ENCODE peak calls at places on chromosomes 2 and 18, in ten cellular contexts. T is AG10803; M is cardiac fibroblast; S is WERI-Rb-1; X is choroid plexus epithelial cell; P is fibroblast of villous mesenchyme; B is GM23338; W is OCI-LY7; U is effector memory CD4-positive, alpha-beta T cell; D is thyroid gland. A is an unnamed sample.

GRCh38 chr18:3345452-3345851 is 83.5 kb downstream of the MYL12B start:
- DNase-seq in U (no peak), P (peak; percentile 83), B (no peak), S (no peak), T (peak; percentile 30), M (peak; percentile 49), D (no peak), W (no peak), X (peak; percentile 42), A (no peak)

GRCh38 chr18:23302852-23303527 is 150.1 kb upstream of the RIOK3 start:
- DNase-seq in X (peak; percentile 96), B (no peak), P (peak; percentile 95), D (no peak), U (no peak), S (no peak), M (peak; percentile 94), W (no peak), T (peak; percentile 98), A (no peak)

GRCh38 chr2:40458271-40458794 is 6.4 kb upstream of the SLC8A1 start:
- DNase-seq in B (no peak), W (no peak), S (peak; percentile 74), D (no peak), U (no peak), M (no peak), X (no peak), P (no peak), T (no peak), A (no peak)

GRCh38 chr2:153101187-153101586 is 377.4 kb downstream of the RPRM start:
- DNase-seq in U (no peak), S (no peak), W (no peak), D (peak; percentile 20), M (no peak), X (no peak), P (no peak), B (no peak), T (no peak), A (no peak)

GRCh38 chr2:23508066-23508390 is 123.0 kb downstream of the KLHL29 start:
- DNase-seq in P (no peak), S (no peak), T (no peak), B (no peak), M (peak; percentile 20), D (no peak), X (peak; percentile 37), U (no peak), W (no peak), A (no peak)

GRCh38 chr2:84805250-84805917 is 75.5 kb downstream of the TRABD2A start:
- DNase-seq in W (no peak), T (peak; percentile 90), B (no peak), M (no peak), S (no peak), P (peak; percentile 79), D (no peak), X (peak; percentile 79), U (no peak), A (no peak)

GRCh38 chr2:46828039-46828438 is 87.6 kb downstream of the MCFD2 start:
- DNase-seq in W (no peak), X (no peak), P (no peak), T (no peak), U (no peak), S (no peak), M (no peak), B (no peak), D (no peak), A (no peak)

GRCh38 chr2:1544478-1545069 is 131.3 kb downstream of the TPO start:
- DNase-seq in D (peak; percentile 38), T (peak; percentile 56), B (no peak), X (peak; percentile 28), M (peak; percentile 82), P (no peak), U (no peak), S (no peak), W (no peak), A (no peak)

GRCh38 chr2:9366041-9366440 is 57.3 kb downstream of the ITGB1BP1 start:
- DNase-seq in U (no peak), D (no peak), X (no peak), P (no peak), S (no peak), T (no peak), M (no peak), W (no peak), B (no peak), A (no peak)

GRCh38 chr2:100422320-100422719 is 4.9 kb upstream of the CHST10 start:
- DNase-seq in M (peak; percentile 51), W (no peak), U (no peak), X (peak; percentile 69), S (peak; percentile 55), T (peak; percentile 29), B (peak; percentile 78), D (peak; percentile 23), P (peak; percentile 36), A (no peak)

GRCh38 chr2:98757904-98758421 is 27.0 kb upstream of the MGAT4A start:
- DNase-seq in S (no peak), M (peak; percentile 98), D (peak; percentile 56), U (peak; percentile 56), X (peak; percentile 82), W (peak; percentile 93), P (peak; percentile 9), T (peak; percentile 92), B (no peak), A (peak; percentile 88)

GRCh38 chr18:60017371-60017770 is 117.6 kb downstream of the PMAIP1 start:
- DNase-seq in M (no peak), D (no peak), B (no peak), U (no peak), T (no peak), X (no peak), S (no peak), P (no peak), W (no peak), A (no peak)

GRCh38 chr18:60021556-60021955 is 121.8 kb downstream of the PMAIP1 start:
- DNase-seq in D (no peak), M (no peak), B (no peak), W (no peak), X (no peak), T (no peak), U (no peak), P (no peak), S (no peak), A (no peak)

GRCh38 chr18:60020107-60020925 is 120.5 kb downstream of the PMAIP1 start:
- DNase-seq in X (peak; percentile 50), P (peak; percentile 32), D (peak; percentile 78), W (no peak), B (no peak), U (no peak), S (no peak), T (peak; percentile 86), M (no peak), A (no peak)

GRCh38 chr18:60018801-60019462 is 119.1 kb downstream of the PMAIP1 start:
- DNase-seq in U (no peak), W (no peak), T (peak; percentile 49), P (peak; percentile 49), D (no peak), B (no peak), X (peak; percentile 47), M (peak; percentile 47), S (no peak), A (no peak)

DNA sequence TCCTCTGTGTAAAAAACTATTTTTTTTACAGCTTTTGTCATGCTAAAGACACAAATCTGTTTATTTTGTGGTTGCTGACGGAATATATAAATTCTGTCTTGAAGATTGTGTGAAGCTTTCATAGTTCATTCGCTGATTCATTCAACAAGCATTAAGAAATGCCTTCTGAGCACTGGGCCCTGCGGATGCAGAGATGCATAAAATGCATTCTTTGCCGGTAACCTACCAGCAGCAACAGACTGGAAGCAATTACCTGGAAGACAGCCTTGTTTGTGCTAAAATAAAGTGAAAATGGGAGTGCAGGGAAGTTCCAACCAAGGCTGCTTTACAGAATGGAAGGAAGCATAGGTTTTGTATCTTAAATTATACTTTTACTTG is 119.7 kb downstream of the PMAIP1 start:
- DNase-seq in U (no peak), M (peak; percentile 79), B (no peak), W (no peak), D (no peak), X (peak; percentile 89), T (peak; percentile 90), S (no peak), P (peak; percentile 66), A (no peak)
- H3K4me3 ChIP-seq in U (no peak overlapping the region), M (no peak overlapping the region), B (no peak overlapping the region), W (no peak overlapping the region), D (no peak overlapping the region), X (no peak overlapping the region), T (no peak overlapping the region), S (no peak overlapping the region), P (no peak overlapping the region), A (no peak overlapping the region)

GRCh38 chr2:190651413-190651812 is 2.5 kb downstream of the NAB1 start:
- DNase-seq in W (no peak), B (no peak), S (no peak), X (no peak), T (no peak), D (no peak), U (no peak), P (no peak), M (no peak), A (no peak)
- H3K4me3 ChIP-seq in W (no peak overlapping the region), B (no peak overlapping the region), S (no peak overlapping the region), X (peak overlapping the region; percentile 88), T (peak overlapping the region; percentile 1), D (no peak overlapping the region), U (no peak overlapping the region), P (no peak overlapping the region), M (no peak overlapping the region), A (no peak overlapping the region)

DNA sequence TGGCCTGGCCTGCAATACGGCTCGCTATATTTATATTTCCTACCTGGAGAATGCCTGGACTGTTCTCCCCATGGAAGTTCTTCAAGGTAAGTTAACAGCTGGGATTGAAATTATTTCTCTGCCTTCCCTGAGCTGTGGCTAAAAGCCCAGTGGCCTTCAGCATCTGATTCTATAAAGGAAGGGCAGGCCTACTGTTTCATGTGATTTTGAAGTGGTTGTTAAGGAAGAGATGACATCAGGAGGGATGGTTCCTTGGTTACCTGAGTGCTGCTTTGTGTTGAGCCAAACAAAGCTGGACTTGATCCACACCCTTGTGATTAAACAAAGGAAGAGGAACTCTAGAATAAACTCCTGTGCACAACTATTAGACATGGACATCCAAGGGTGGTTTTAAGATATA is 61.6 kb downstream of the MFSD6 start:
- DNase-seq in S (no peak), X (peak; percentile 86), P (peak; percentile 57), B (no peak), D (peak; percentile 75), W (no peak), M (peak; percentile 87), U (no peak), T (peak; percentile 64), A (peak; percentile 37)
- H3K4me3 ChIP-seq in S (no peak overlapping the region), X (no peak overlapping the region), P (no peak overlapping the region), B (no peak overlapping the region), D (no peak overlapping the region), W (no peak overlapping the region), M (no peak overlapping the region), U (no peak overlapping the region), T (no peak overlapping the region), A (no peak overlapping the region)

DNA sequence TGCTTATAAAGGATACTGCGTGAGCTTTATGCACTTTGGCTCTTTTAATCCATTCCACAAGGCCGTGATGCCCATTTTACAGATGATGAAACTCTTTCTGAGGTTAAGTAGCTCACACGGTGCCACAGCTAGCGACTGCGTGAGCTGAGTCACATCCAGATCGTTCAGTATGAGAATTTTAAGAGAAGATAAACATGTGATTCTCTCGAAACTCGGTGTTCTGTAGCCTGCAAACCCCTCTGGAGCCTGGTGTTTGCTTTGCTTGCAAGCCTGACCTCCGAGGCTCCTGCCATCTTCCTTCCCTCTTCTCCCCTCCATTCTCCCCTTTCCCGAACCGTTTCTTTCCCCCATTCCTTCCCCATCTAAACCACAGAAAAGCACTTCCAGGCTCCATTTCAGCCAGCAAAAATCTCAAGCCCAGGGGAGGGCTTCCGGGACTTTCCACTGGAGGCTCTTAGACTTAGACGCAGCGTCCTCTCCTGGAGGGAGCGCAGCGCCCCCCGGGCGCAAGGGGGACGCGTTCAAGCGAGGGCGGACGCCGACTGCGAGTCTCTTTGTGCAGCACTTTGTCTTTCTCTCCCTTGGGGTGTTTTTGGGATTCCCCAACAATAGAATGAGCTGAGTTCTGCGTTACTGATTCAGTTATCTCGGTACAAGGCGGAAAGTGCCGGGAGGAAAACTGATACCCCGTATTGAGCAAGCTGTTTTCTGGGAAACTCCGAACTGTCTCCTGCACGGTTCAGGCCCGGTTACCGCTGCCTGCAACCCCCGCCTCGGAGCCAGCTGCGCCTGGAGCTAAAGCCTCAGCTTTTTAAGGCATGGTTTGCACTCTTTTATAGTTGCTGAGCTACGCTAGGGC is 38.0 kb downstream of the CYP1B1 start:
- DNase-seq in T (peak; percentile 54), M (peak; percentile 70), X (peak; percentile 92), D (peak; percentile 42), S (no peak), W (no peak), P (peak; percentile 54), U (no peak), B (peak; percentile 86), A (no peak)
- H3K4me3 ChIP-seq in T (peak overlapping the region; percentile 37), M (peak overlapping the region; percentile 1), X (peak overlapping the region; percentile 48), D (peak overlapping the region; percentile 16), S (no peak overlapping the region), W (no peak overlapping the region), P (peak overlapping the region; percentile 30), U (no peak overlapping the region), B (peak overlapping the region; percentile 47), A (no peak overlapping the region)